ENCODE peak calls at places on chromosomes 12 and 14, in five cellular contexts. E, B, W, M and R are unnamed samples. For H3K27me3, the result is how much of the 10 kb centered on the place peaks cover.

GRCh38 chr14:31154956-31155355 is 52.6 kb downstream of the HECTD1 start:
- DNase-seq in E (peak), B (no peak), W (no peak), M (no peak), R (no peak)

GRCh38 chr12:69739287-69740191 is 879 bp downstream of the RAB3IP start:
- DNase-seq in E (peak), B (peak), W (peak), M (no peak), R (peak)

GRCh38 chr12:30136661-30137060 is 352.9 kb upstream of the TMTC1 start:
- DNase-seq in E (no peak), B (no peak), W (no peak), M (no peak), R (no peak)

GRCh38 chr12:93484315-93484981 is 17.1 kb downstream of the MRPL42 start:
- DNase-seq in E (no peak), B (no peak), W (no peak), M (no peak), R (no peak)

GRCh38 chr12:16399110-16399509 is 51.7 kb downstream of the MGST1 start:
- DNase-seq in E (no peak), B (no peak), W (no peak), M (no peak), R (no peak)

GRCh38 chr14:99624971-99625370 is 20.0 kb upstream of the HHIPL1 start:
- DNase-seq in E (no peak), B (no peak), W (no peak), M (no peak), R (no peak)

GRCh38 chr12:32568241-32568640 is 110.9 kb upstream of the DNM1L start:
- DNase-seq in E (peak), B (no peak), W (no peak), M (no peak), R (no peak)

GRCh38 chr14:54840798-54841197 is 61.8 kb downstream of the GCH1 start:
- DNase-seq in E (no peak), B (no peak), W (no peak), M (no peak), R (no peak)

GRCh38 chr12:132557969-132558856 is 52.2 kb downstream of the LRCOL1 start:
- DNase-seq in E (no peak), B (no peak), W (no peak), M (no peak), R (no peak)

GRCh38 chr12:101933866-101934514 is 56.6 kb downstream of the DRAM1 start:
- DNase-seq in E (no peak), B (no peak), W (no peak), M (no peak), R (peak)

GRCh38 chr14:36662543-36663403 is 1.1 kb downstream of the PAX9 start:
- DNase-seq in E (peak), B (no peak), W (peak), M (no peak), R (no peak)

GRCh38 chr12:125249932-125250331 is 184.7 kb downstream of the AACS start:
- DNase-seq in E (no peak), B (no peak), W (no peak), M (no peak), R (no peak)

GRCh38 chr12:46679754-46680153 is 146.0 kb downstream of the SLC38A4 start:
- DNase-seq in E (no peak), B (no peak), W (no peak), M (no peak), R (no peak)

GRCh38 chr14:105136401-105137322 is 31.9 kb downstream of the JAG2 start:
- DNase-seq in E (no peak), B (no peak), W (peak), M (no peak), R (no peak)

GRCh38 chr12:14326699-14327098 is 38.8 kb upstream of the ATF7IP start:
- DNase-seq in E (no peak), B (no peak), W (no peak), M (no peak), R (no peak)

GRCh38 chr12:94099191-94099983 is 49.0 kb upstream of the PLXNC1 start:
- DNase-seq in E (peak), B (peak), W (no peak), M (no peak), R (no peak)

GRCh38 chr14:103386632-103387329 is 1.6 kb downstream of the MARK3 start:
- DNase-seq in E (no peak), B (no peak), W (no peak), M (no peak), R (no peak)

GRCh38 chr12:42237853-42238239 is 202 bp downstream of the YAF2 start:
- DNase-seq in E (no peak), B (no peak), W (no peak), M (no peak), R (no peak)

GRCh38 chr12:91332305-91332704 is 149.7 kb upstream of the DCN start:
- DNase-seq in E (peak), B (no peak), W (no peak), M (no peak), R (no peak)

GRCh38 chr12:111570090-111570961 is 28.8 kb downstream of the ATXN2 start:
- DNase-seq in E (peak), B (no peak), W (no peak), M (no peak), R (no peak)

GRCh38 chr12:9754984-9755383 is 5.7 kb downstream of the CD69 start:
- DNase-seq in E (no peak), B (no peak), W (no peak), M (no peak), R (no peak)

GRCh38 chr14:31568671-31569070 is 7.5 kb downstream of the NUBPL start:
- DNase-seq in E (no peak), B (no peak), W (no peak), M (no peak), R (no peak)

GRCh38 chr12:4975574-4975973 is 65.9 kb downstream of the KCNA1 start:
- DNase-seq in E (no peak), B (peak), W (no peak), M (no peak), R (no peak)

GRCh38 chr12:103313894-103314293 is 181.9 kb downstream of the C12orf42 start:
- DNase-seq in E (no peak), B (no peak), W (no peak), M (no peak), R (no peak)

GRCh38 chr12:58176296-58176869 is 235.0 kb downstream of the ATP23 start:
- DNase-seq in E (peak), B (peak), W (no peak), M (no peak), R (no peak)

GRCh38 chr14:104878582-104878981 is 13.5 kb downstream of the CEP170B start:
- DNase-seq in E (no peak), B (peak), W (peak), M (no peak), R (no peak)

GRCh38 chr14:93207468-93208308 is 632 bp downstream of the UBR7 start:
- DNase-seq in E (peak), B (peak), W (peak), M (no peak), R (no peak)

GRCh38 chr12:14111230-14111865 is 129.9 kb upstream of the GRIN2B start:
- DNase-seq in E (peak), B (peak), W (no peak), M (no peak), R (no peak)

GRCh38 chr12:52585951-52586350 is 12.3 kb upstream of the KRT74 start:
- DNase-seq in E (no peak), B (no peak), W (no peak), M (no peak), R (no peak)

GRCh38 chr14:36279306-36280244 is 40.9 kb downstream of the MBIP start:
- DNase-seq in E (no peak), B (no peak), W (no peak), M (no peak), R (no peak)

GRCh38 chr14:102392506-102392905 is 29.8 kb downstream of the TECPR2 start:
- DNase-seq in E (no peak), B (no peak), W (no peak), M (no peak), R (no peak)

GRCh38 chr12:4771960-4772566 is 51.9 kb downstream of the GALNT8 start:
- DNase-seq in E (no peak), B (no peak), W (no peak), M (no peak), R (no peak)

GRCh38 chr12:103908877-103909276 is 21.3 kb upstream of the HSP90B1 start:
- DNase-seq in E (no peak), B (no peak), W (no peak), M (no peak), R (no peak)

GRCh38 chr14:55356913-55357312 is 54.7 kb downstream of the ATG14 start:
- DNase-seq in E (peak), B (no peak), W (no peak), M (no peak), R (no peak)

GRCh38 chr12:13981296-13981962 is at the start of gene GRIN2B:
- DNase-seq in E (no peak), B (no peak), W (peak), M (no peak), R (no peak)

GRCh38 chr12:2751230-2751629 is 43.5 kb upstream of the FKBP4 start:
- DNase-seq in E (no peak), B (no peak), W (no peak), M (no peak), R (no peak)

GRCh38 chr12:2754208-2754607 is 40.6 kb upstream of the FKBP4 start:
- DNase-seq in E (no peak), B (no peak), W (no peak), M (no peak), R (no peak)

GRCh38 chr12:2753536-2753935 is 41.2 kb upstream of the FKBP4 start:
- DNase-seq in E (no peak), B (no peak), W (no peak), M (no peak), R (no peak)

GRCh38 chr12:2751686-2752085 is 43.1 kb upstream of the FKBP4 start:
- DNase-seq in E (no peak), B (no peak), W (no peak), M (no peak), R (no peak)

DNA sequence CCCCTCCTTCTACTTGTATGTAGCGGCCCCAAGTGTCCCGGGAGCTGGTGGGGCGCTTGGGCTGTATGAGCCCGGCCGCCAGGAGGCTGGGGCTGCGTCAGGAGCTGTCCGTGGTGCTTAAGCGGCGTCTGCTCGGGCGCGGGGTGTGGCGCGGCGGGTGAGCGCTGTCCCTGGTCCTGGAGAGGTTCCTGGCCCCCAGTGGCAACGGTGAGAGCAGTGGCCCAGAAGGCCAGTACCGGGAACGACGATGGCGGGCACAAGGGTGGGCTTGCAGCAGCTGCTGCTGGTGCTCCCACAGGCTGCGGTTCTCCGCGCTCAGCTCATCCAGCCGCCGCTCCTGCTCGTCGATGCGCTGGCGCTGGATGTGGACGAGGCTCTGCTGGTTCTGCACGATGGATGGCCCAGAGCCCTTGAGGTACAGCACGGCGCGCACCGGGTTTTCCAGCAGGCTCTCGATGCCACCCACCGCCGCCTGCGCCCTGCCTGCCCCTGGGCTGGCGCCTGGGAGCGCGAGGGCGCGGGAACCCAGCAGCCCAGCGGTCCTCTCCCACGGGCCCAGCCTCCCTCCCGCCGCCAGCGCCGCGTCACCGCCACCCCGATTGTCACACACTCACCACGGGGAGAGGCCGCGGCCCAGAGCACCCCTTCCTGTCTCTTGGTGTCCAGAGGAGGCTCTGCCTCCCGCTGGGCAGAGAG is 41.9 kb upstream of the FKBP4 start:
- DNase-seq in E (peak), B (peak), W (peak), M (peak), R (peak)
- H3K27me3 ChIP-seq in E (under half), B (half or more), W (under half), M (under half), R (under half)

DNA sequence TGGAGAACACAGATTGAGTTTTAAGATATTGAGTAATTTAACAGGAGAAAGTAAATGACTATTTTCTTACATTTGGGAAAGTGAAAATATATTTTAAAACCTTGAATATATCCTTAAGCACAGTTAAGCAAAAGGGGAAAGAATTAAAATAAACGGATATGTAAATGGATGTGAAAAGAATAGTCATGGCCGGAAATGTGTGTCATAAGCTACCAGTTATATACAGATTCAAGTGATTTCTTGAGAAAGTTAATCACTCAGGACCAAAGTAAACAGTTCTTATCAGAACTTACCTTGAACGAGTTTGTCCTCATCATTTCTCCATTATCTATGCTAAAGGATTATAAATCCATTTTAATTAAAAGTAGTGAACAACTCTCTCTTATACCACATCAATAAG is 33.4 kb downstream of the C12orf75 start:
- DNase-seq in E (no peak), B (no peak), W (no peak), M (no peak), R (no peak)
- H3K4me3 ChIP-seq in E (no peak), B (no peak), W (no peak), M (no peak), R (no peak)

DNA sequence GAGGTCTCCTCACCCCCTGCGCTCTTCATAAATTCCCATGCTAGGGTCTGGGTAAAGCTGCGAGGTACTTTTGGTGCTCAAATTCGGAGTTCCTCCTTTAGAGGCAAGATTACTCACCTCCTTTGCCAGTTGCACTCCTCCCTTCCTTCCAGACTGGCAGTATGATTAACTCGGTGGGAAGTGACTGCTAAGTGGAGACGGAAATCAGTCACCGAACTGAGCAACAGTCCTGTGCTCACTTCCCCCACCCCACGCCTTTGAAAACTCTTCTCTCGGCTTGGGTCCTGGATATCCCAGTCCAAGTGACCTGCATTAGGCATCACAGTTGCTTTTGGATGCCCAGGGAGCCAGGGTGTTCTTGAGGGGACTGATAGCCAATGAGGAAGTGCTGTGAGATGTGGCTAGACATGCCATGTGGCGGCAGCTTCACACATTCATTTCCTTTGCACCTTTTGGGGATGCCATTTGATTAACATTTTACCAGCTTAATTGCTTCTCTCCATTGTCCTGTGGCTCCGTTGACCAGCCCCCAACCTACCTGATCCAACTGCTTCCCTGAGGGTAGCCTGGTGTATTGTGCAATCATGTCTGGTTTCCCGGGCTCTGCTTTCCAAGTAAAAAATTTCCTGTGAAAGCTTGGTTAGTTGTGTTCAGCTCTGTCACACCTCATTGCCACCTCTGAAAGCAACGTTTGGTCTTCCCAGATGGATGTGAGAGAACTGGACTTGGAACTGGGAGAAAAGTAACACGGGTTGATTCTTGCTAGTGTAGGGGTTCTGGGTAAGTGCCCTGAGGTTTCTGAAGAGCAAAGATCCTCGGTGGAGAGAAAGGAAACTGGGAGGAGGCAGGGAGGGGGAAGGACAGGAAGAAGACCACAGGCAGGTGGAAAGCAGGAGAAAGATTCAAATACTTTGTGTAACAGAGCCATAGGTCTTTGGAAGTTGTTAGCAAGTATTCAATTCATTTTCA is 968 bp downstream of the PNP start:
- DNase-seq in E (peak), B (peak), W (no peak), M (no peak), R (peak)
- TF ChIP-seq CTCF in E (no peak), B (no peak), W (no peak), M (no peak), R (no peak)

GRCh38 chr12:109731231-109731731 is 17.7 kb downstream of the FAM222A start:
- DNase-seq in E (no peak), B (peak), W (peak), M (peak), R (no peak)
- H3K27me3 ChIP-seq in E (under half), B (under half), W (under half), M (under half), R (under half)